ENCODE peak calls at places on chromosomes 3 and 15, in eight cellular contexts. H is neuronal stem cell, Z is SK-N-SH, X is PC-3, N is K562, P is MM.1S, K is IMR-90, O is GM12878. S is an unnamed sample.

GRCh38 chr3:39937315-39937714 is 127.9 kb downstream of the MYRIP start:
- DNase-seq in H (no peak), Z (no peak), X (no peak), N (no peak), P (no peak), K (no peak), O (no peak), S (no peak)

GRCh38 chr15:43134157-43134637 is 811 bp downstream of the TMEM62 start:
- DNase-seq in H (no peak), Z (peak), X (peak), N (peak), P (peak), K (no peak), O (no peak), S (no peak)

GRCh38 chr15:95468820-95469219 is 861.7 kb upstream of the NR2F2 start:
- DNase-seq in H (no peak), Z (no peak), X (no peak), N (no peak), P (no peak), K (no peak), O (no peak), S (no peak)

GRCh38 chr3:53956591-53956990 is 64.9 kb upstream of the SELENOK start:
- DNase-seq in H (no peak), Z (no peak), X (no peak), N (no peak), P (no peak), K (no peak), O (no peak), S (no peak)

GRCh38 chr3:156332304-156332703 is 211.9 kb downstream of the KCNAB1 start:
- DNase-seq in H (no peak), Z (no peak), X (no peak), N (no peak), P (no peak), K (no peak), O (no peak), S (no peak)

GRCh38 chr3:145017959-145018358 is 1046.3 kb downstream of the DIPK2A start:
- DNase-seq in H (no peak), Z (no peak), X (peak), N (no peak), P (no peak), K (peak), O (no peak), S (no peak)

GRCh38 chr15:84761534-84762190 is 13.3 kb downstream of the ZNF592 start:
- DNase-seq in H (no peak), Z (peak), X (no peak), N (no peak), P (peak), K (peak), O (no peak), S (peak)

GRCh38 chr3:64871237-64871636 is 183.4 kb upstream of the ADAMTS9 start:
- DNase-seq in H (no peak), Z (no peak), X (no peak), N (no peak), P (no peak), K (no peak), O (no peak), S (no peak)

GRCh38 chr3:149634573-149634972 is 23.3 kb downstream of the WWTR1 start:
- DNase-seq in H (no peak), Z (no peak), X (no peak), N (no peak), P (no peak), K (no peak), O (no peak), S (no peak)

GRCh38 chr3:19428729-19429128 is 280.4 kb downstream of the KCNH8 start:
- DNase-seq in H (no peak), Z (no peak), X (no peak), N (no peak), P (no peak), K (no peak), O (no peak), S (no peak)

GRCh38 chr3:100869787-100870186 is 123.4 kb downstream of the ABI3BP start:
- DNase-seq in H (no peak), Z (no peak), X (no peak), N (no peak), P (no peak), K (peak), O (no peak), S (no peak)

GRCh38 chr3:49351521-49352011 is 6.6 kb downstream of the GPX1 start:
- DNase-seq in H (no peak), Z (no peak), X (peak), N (no peak), P (no peak), K (peak), O (no peak), S (peak)

GRCh38 chr3:173502983-173503568 is 105.5 kb downstream of the NLGN1 start:
- DNase-seq in H (no peak), Z (no peak), X (no peak), N (no peak), P (no peak), K (peak), O (no peak), S (no peak)

GRCh38 chr3:5037828-5038227 is 58.6 kb downstream of the BHLHE40 start:
- DNase-seq in H (no peak), Z (no peak), X (no peak), N (no peak), P (no peak), K (no peak), O (no peak), S (no peak)

GRCh38 chr3:122886251-122886650 is 91.4 kb downstream of the SLC49A4 start:
- DNase-seq in H (no peak), Z (no peak), X (no peak), N (no peak), P (no peak), K (no peak), O (no peak), S (no peak)

GRCh38 chr15:67899596-67900283 is 59.9 kb upstream of the RNU6-1 start:
- DNase-seq in H (no peak), Z (no peak), X (no peak), N (no peak), P (no peak), K (no peak), O (no peak), S (no peak)

GRCh38 chr3:28835751-28836150 is 445.1 kb upstream of the RBMS3 start:
- DNase-seq in H (no peak), Z (no peak), X (peak), N (no peak), P (no peak), K (peak), O (no peak), S (no peak)

GRCh38 chr3:54344601-54345216 is 222.4 kb downstream of the CACNA2D3 start:
- DNase-seq in H (no peak), Z (no peak), X (no peak), N (no peak), P (no peak), K (no peak), O (no peak), S (no peak)

GRCh38 chr3:34938784-34939183 is 700.5 kb upstream of the ARPP21 start:
- DNase-seq in H (no peak), Z (no peak), X (no peak), N (no peak), P (no peak), K (no peak), O (no peak), S (no peak)

GRCh38 chr3:178536271-178537079 is at the start of gene KCNMB2:
- DNase-seq in H (no peak), Z (no peak), X (no peak), N (no peak), P (peak), K (no peak), O (no peak), S (no peak)

GRCh38 chr3:184168363-184169120 is 6.1 kb upstream of the AP2M1 start:
- DNase-seq in H (no peak), Z (no peak), X (peak), N (no peak), P (no peak), K (peak), O (no peak), S (no peak)

GRCh38 chr3:76664816-76665215 is 375.1 kb upstream of the ROBO2 start:
- DNase-seq in H (no peak), Z (no peak), X (no peak), N (no peak), P (no peak), K (peak), O (no peak), S (no peak)

GRCh38 chr3:195156286-195156890 is 114.6 kb downstream of the XXYLT1 start:
- DNase-seq in H (no peak), Z (no peak), X (no peak), N (no peak), P (no peak), K (no peak), O (no peak), S (no peak)

GRCh38 chr15:41928637-41929620 is 35.1 kb upstream of the SPTBN5 start:
- DNase-seq in H (no peak), Z (peak), X (peak), N (no peak), P (no peak), K (no peak), O (peak), S (no peak)

GRCh38 chr3:122774564-122774963 is 19.1 kb downstream of the HSPBAP1 start:
- DNase-seq in H (no peak), Z (no peak), X (no peak), N (peak), P (peak), K (peak), O (no peak), S (no peak)

GRCh38 chr3:101142160-101142559 is 148.9 kb upstream of the ABI3BP start:
- DNase-seq in H (no peak), Z (no peak), X (no peak), N (peak), P (no peak), K (no peak), O (no peak), S (no peak)

GRCh38 chr3:128537091-128537703 is 44.2 kb upstream of the GATA2 start:
- DNase-seq in H (no peak), Z (no peak), X (peak), N (no peak), P (no peak), K (no peak), O (no peak), S (no peak)

GRCh38 chr3:193165431-193166120 is 75.4 kb upstream of the PLAAT1 start:
- DNase-seq in H (no peak), Z (no peak), X (no peak), N (no peak), P (no peak), K (no peak), O (no peak), S (peak)

GRCh38 chr3:65793495-65794200 is 245.1 kb downstream of the MAGI1 start:
- DNase-seq in H (no peak), Z (no peak), X (peak), N (no peak), P (no peak), K (peak), O (no peak), S (no peak)

GRCh38 chr15:48833526-48833925 is 22.7 kb upstream of the CEP152 start:
- DNase-seq in H (no peak), Z (no peak), X (no peak), N (no peak), P (no peak), K (no peak), O (no peak), S (no peak)

GRCh38 chr3:66997560-66998074 is 490 bp upstream of the KBTBD8 start:
- DNase-seq in H (no peak), Z (no peak), X (no peak), N (peak), P (peak), K (peak), O (no peak), S (no peak)

GRCh38 chr15:58383876-58384275 is 47.9 kb upstream of the LIPC start:
- DNase-seq in H (no peak), Z (no peak), X (no peak), N (peak), P (no peak), K (no peak), O (no peak), S (peak)

GRCh38 chr15:72857331-72858065 is 73.9 kb upstream of the ADPGK start:
- DNase-seq in H (no peak), Z (no peak), X (no peak), N (no peak), P (no peak), K (no peak), O (no peak), S (no peak)

GRCh38 chr15:54618120-54618519 is 578.6 kb downstream of the RSL24D1 start:
- DNase-seq in H (no peak), Z (no peak), X (no peak), N (no peak), P (no peak), K (no peak), O (no peak), S (no peak)

GRCh38 chr15:99187886-99188285 is 61.5 kb downstream of the TTC23 start:
- DNase-seq in H (no peak), Z (no peak), X (no peak), N (no peak), P (no peak), K (no peak), O (no peak), S (no peak)

GRCh38 chr3:66639794-66640356 is 139.1 kb upstream of the LRIG1 start:
- DNase-seq in H (no peak), Z (no peak), X (no peak), N (no peak), P (no peak), K (peak), O (no peak), S (peak)

GRCh38 chr3:105538483-105538882 is 171.8 kb downstream of the ALCAM start:
- DNase-seq in H (no peak), Z (no peak), X (peak), N (no peak), P (no peak), K (no peak), O (no peak), S (no peak)

GRCh38 chr3:2657408-2657807 is 452.8 kb downstream of the IL5RA start:
- DNase-seq in H (no peak), Z (no peak), X (no peak), N (no peak), P (no peak), K (peak), O (no peak), S (no peak)

GRCh38 chr15:62975515-62975914 is 67.0 kb upstream of the TPM1 start:
- DNase-seq in H (no peak), Z (no peak), X (no peak), N (no peak), P (no peak), K (no peak), O (no peak), S (no peak)

GRCh38 chr15:68428431-68428940 is 3.5 kb downstream of the ITGA11 start:
- DNase-seq in H (no peak), Z (no peak), X (no peak), N (no peak), P (no peak), K (no peak), O (no peak), S (no peak)

DNA sequence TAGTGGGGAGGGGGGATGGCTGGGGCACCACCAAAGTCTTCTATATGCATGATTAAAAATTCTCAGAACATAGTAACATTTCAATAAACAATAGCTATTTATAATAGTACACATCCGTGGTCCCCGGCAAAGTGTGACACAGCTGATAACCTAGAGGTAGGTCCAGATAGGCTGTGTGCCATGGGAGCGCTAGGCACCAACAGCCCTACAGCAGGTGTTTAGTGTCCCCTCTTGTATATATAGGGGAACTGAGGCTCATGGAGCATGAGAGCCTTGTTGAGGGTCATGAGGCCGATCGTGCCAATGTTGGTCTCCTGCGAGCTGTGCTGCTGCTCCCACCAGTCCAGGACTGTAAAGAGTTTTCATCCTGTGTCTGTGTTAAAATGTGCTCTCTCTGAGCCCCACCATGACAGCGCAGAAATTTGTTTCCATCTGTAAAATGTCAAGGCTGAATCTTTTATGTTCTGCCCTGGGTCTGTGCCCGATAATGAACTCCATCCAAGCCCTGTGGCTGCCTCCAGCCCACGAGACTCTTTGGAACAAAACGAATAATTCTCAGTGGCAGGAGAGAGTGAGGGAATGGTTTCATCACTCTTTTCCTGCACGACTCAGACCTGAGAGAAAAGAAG is 14.5 kb downstream of the TMEM158 start:
- DNase-seq in H (no peak), Z (no peak), X (no peak), N (no peak), P (no peak), K (no peak), O (no peak), S (no peak)
- H3K9ac ChIP-seq in H (peak), Z (no peak), X (no peak), N (no peak), P (no peak), K (no peak), O (no peak), S (no peak)

DNA sequence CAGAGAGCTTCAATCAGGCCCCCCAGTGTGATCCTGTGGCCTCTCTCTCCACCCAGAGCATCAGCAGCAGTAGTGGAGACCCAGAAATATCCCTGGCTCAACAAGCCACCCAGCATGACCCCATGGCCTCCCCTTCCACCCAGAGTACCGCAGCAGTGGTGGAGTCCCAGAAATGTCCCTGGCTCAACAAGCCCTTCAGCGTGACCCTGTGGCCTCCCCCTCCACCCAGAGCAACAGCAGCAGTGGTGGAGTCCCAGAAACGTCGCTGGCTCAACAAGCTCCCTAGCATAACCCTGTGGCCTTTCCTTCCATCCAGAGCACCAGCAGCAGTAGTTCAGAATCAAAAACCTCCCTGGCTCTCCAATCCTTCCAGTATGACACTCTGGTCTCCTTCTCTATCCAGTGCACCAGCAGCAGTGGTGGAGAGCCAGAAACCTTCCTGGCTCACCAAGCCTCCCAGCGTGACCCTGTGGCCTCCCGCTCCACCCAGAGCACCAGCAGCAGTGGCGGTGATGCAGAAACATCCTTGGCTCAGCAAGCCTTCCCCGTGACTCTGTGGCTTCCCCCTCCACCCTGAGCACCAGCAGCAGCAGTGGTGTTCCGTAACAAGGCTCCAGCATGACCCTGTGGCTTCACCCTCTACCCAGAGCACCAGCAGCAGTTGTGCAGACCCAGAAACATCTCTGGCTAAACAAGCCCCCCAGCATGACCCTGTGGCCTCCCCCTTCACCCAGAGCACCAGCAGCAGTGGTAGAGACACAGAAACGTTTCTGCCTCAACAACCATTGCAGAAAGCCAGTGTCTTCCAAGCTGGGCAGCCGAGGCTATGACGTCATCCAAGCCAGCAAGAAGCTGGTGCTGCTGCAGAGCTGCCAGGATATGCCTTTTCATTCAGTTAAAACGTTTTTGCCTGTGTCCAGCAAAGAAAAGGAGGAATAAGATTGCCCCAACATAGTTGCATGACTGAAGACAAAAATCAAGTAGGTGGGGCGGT is 61.3 kb upstream of the TAMM41 start:
- DNase-seq in H (no peak), Z (no peak), X (no peak), N (no peak), P (no peak), K (peak), O (no peak), S (no peak)
- H3K4me2 ChIP-seq in H (no peak), Z (no peak), X (no peak), N (no peak), P (no peak), K (no peak), O (no peak), S (no peak)

GRCh38 chr15:64285871-64286270 is 70.1 kb downstream of the CSNK1G1 start:
- DNase-seq in H (peak), Z (no peak), X (no peak), N (no peak), P (no peak), K (no peak), O (no peak), S (no peak)
- H3K9ac ChIP-seq in H (no peak), Z (no peak), X (no peak), N (peak), P (no peak), K (no peak), O (no peak), S (no peak)

GRCh38 chr3:71453319-71453718 is 130.2 kb downstream of the FOXP1 start:
- DNase-seq in H (no peak), Z (no peak), X (no peak), N (no peak), P (no peak), K (no peak), O (no peak), S (no peak)

GRCh38 chr3:71456826-71457225 is 126.7 kb downstream of the FOXP1 start:
- DNase-seq in H (no peak), Z (no peak), X (no peak), N (no peak), P (no peak), K (peak), O (no peak), S (peak)

GRCh38 chr3:71453822-71454512 is 129.6 kb downstream of the FOXP1 start:
- DNase-seq in H (no peak), Z (no peak), X (peak), N (no peak), P (no peak), K (no peak), O (no peak), S (no peak)

GRCh38 chr3:71456155-71456554 is 127.4 kb downstream of the FOXP1 start:
- DNase-seq in H (no peak), Z (no peak), X (no peak), N (no peak), P (peak), K (peak), O (no peak), S (peak)

DNA sequence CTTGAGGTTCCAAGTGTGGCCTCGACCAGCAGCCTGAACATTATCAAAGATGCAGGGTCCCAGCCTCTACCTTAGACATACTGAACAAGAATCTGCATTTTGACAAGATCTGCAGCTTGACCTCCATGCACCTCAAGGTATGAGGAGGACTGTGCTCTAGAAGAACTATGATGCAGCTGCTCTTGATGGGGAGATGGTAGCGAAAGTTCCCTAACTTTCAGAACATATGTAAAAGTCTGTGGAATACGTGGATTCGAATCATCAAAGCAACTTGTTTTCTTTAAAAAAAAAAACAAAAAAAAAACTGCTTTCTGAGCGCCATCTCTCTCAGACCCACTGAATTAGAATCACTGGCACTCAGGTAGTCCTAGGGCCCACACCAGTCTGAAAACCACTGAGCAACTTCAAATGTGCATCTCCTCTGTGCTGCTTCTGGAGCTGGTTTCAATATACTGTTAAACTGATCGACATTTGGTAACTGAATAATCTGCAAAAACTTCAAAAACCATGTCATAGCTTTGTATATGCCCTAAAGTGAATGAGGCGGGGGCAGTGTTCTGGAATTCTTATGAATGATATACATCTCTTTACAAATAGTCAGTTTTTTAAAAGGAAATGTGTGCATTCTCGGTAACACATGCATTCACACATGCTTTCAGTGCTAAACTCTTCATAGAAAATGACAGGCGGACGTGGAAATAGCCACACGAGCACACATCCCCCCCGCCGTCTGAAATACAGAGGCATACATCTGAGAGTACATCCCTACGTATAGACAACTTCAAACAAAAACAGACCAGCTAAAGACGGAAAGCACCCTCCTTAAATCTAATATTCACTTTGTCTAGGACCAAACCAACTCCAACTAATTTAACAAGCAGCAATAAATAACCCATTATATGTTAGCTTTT is 128.8 kb downstream of the FOXP1 start:
- DNase-seq in H (no peak), Z (no peak), X (no peak), N (no peak), P (no peak), K (no peak), O (no peak), S (peak)
- H3K4me2 ChIP-seq in H (no peak), Z (no peak), X (peak), N (no peak), P (no peak), K (no peak), O (no peak), S (peak)

GRCh38 chr3:120311863-120312794 is 27.1 kb upstream of the GPR156 start:
- DNase-seq in H (no peak), Z (no peak), X (no peak), N (no peak), P (no peak), K (no peak), O (no peak), S (no peak)
- H3K9ac ChIP-seq in H (no peak), Z (no peak), X (no peak), N (no peak), P (no peak), K (no peak), O (no peak), S (no peak)